ENCODE peak calls at places on chromosomes 13 and 19, in eight cellular contexts. O, Y, Z, B, H, W, L and D are unnamed samples.

GRCh38 chr13:46756977-46757376 is 40.0 kb downstream of the ESD start:
- DNase-seq in O (no peak), Y (no peak), Z (no peak), B (no peak), H (no peak), W (peak), L (peak), D (no peak)

GRCh38 chr13:99085139-99085845 is 107.4 kb upstream of the DOCK9 start:
- DNase-seq in O (no peak), Y (no peak), Z (no peak), B (peak), H (no peak), W (no peak), L (no peak), D (peak)

GRCh38 chr19:47991191-47991808 is 670 bp downstream of the BSPH1 start:
- DNase-seq in O (no peak), Y (no peak), Z (no peak), B (no peak), H (no peak), W (no peak), L (no peak), D (no peak)

GRCh38 chr19:3335431-3336350 is 30.7 kb upstream of the NFIC start:
- DNase-seq in O (no peak), Y (peak), Z (peak), B (peak), H (no peak), W (peak), L (peak), D (peak)

GRCh38 chr19:3669616-3670257 is 30.5 kb downstream of the PIP5K1C start:
- DNase-seq in O (no peak), Y (no peak), Z (peak), B (no peak), H (no peak), W (no peak), L (no peak), D (no peak)

GRCh38 chr19:13150919-13151604 is 851 bp downstream of the IER2 start:
- DNase-seq in O (no peak), Y (peak), Z (peak), B (peak), H (no peak), W (no peak), L (no peak), D (peak)

GRCh38 chr13:95100525-95101121 is 200.6 kb downstream of the ABCC4 start:
- DNase-seq in O (peak), Y (no peak), Z (no peak), B (no peak), H (no peak), W (no peak), L (peak), D (no peak)

GRCh38 chr19:41449079-41449864 is 6.3 kb downstream of the ERICH4 start:
- DNase-seq in O (no peak), Y (peak), Z (peak), B (peak), H (peak), W (peak), L (peak), D (peak)

GRCh38 chr19:13243971-13244370 is 93.8 kb downstream of the IER2 start:
- DNase-seq in O (no peak), Y (no peak), Z (no peak), B (no peak), H (no peak), W (no peak), L (no peak), D (no peak)

GRCh38 chr19:10289836-10290438 is at the start of gene ICAM5:
- DNase-seq in O (no peak), Y (no peak), Z (no peak), B (no peak), H (no peak), W (peak), L (no peak), D (no peak)

GRCh38 chr13:34164585-34164984 is 346.6 kb downstream of the RFC3 start:
- DNase-seq in O (no peak), Y (no peak), Z (no peak), B (no peak), H (no peak), W (no peak), L (peak), D (no peak)

GRCh38 chr19:5397804-5398692 is 57.2 kb upstream of the ZNRF4 start:
- DNase-seq in O (no peak), Y (no peak), Z (no peak), B (peak), H (no peak), W (no peak), L (no peak), D (no peak)

GRCh38 chr13:24178847-24179845 is 18.6 kb downstream of the SPATA13 start:
- DNase-seq in O (no peak), Y (no peak), Z (no peak), B (no peak), H (no peak), W (peak), L (peak), D (no peak)

GRCh38 chr13:113745059-113745458 is 14.0 kb upstream of the TMEM255B start:
- DNase-seq in O (no peak), Y (no peak), Z (no peak), B (no peak), H (no peak), W (no peak), L (no peak), D (no peak)

GRCh38 chr19:32580353-32580900 is 563 bp upstream of the PDCD5 start:
- DNase-seq in O (no peak), Y (no peak), Z (no peak), B (no peak), H (no peak), W (no peak), L (no peak), D (no peak)

DNA sequence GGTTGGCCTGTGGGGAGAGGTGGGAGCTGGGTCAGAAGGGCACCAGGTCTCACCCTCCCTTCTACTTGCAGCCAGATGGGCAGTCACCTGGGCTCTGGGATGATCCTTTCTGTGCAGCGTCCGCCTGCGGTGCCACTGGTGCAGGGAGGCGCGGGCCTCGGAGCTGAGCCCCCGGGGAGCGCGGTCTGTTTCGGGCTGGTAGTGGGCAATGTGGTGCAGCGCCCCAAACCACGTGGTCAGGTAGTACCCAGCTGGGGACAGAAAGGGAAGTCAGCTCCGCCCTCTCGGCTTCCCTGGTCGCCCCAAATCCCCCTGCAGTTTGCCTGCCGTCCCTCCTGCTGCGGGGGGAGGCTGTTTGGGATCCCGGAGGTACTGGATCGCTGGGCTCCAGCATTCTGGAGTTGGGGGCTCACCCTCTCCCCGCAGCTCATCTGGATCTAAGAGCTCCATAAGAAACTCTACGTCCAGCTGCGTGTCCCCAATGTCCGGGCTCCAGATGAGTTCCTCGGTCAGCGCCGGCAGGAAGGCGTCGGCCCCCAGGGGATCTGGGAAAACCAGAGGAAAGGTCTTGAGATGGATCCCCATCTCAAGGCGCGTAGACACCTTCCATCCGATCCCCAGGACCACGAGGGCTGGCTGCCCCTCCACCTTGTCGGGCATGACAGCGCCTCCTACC is 8.8 kb downstream of the RINL start:
- DNase-seq in O (no peak), Y (peak), Z (no peak), B (no peak), H (no peak), W (no peak), L (no peak), D (no peak)
- H3K4me3 ChIP-seq in O (no peak), Y (peak), Z (peak), B (no peak), H (peak), W (peak), L (peak), D (peak)

GRCh38 chr13:73730014-73730413 is 404.2 kb downstream of the KLF12 start:
- DNase-seq in O (no peak), Y (no peak), Z (no peak), B (no peak), H (no peak), W (no peak), L (no peak), D (no peak)
- TF ChIP-seq CTCF in O (no peak), Y (no peak), Z (no peak), B (no peak), H (no peak), W (no peak), L (no peak), D (no peak)

DNA sequence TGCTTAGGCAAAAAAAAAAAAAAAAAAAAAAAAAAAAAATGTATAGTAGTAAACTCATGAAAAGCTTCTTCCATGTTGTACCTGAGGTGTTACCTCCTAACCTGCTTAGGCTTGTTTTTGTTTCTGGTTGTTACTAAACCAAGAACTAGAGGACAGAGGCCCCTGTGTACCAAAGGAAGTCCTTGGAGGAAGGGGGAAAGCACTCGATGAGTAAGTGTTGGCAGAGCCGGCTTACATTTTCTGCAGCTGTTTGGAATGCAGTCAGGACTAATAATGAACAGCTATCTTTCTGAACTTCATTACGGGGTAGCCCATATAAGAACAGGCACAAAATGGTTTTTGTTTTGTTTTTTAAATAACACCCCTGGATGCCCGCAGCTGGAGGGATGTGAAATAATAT is 214.1 kb upstream of the MAB21L1 start:
- DNase-seq in O (no peak), Y (no peak), Z (no peak), B (no peak), H (no peak), W (no peak), L (peak), D (no peak)
- H3K4me3 ChIP-seq in O (no peak), Y (no peak), Z (no peak), B (no peak), H (no peak), W (no peak), L (no peak), D (no peak)

DNA sequence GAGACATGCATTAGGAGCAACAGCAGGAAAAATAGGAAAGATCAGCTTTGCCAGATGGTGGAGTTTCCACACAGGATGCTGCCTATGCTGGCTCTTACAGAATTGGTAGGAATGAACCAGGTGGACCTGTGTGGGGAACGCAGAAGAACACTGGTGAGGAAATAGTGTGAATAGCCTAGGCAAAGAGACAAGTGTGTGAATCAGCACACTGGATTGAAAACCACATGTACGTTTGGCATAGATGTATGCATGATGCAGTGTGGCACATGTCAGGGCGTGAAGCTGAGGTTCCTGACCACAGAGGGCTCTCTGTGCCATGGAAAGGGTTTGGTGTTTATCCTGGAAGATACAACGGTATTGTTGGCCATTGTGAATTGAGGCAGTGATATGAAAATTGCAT is 156.5 kb upstream of the SLC10A2 start:
- DNase-seq in O (no peak), Y (no peak), Z (no peak), B (no peak), H (no peak), W (no peak), L (no peak), D (no peak)
- TF ChIP-seq CTCF in O (no peak), Y (no peak), Z (no peak), B (no peak), H (no peak), W (no peak), L (no peak), D (no peak)

GRCh38 chr19:49474545-49474930 is 523 bp downstream of the FLT3LG start:
- DNase-seq in O (no peak), Y (no peak), Z (no peak), B (peak), H (no peak), W (no peak), L (no peak), D (no peak)
- H3K4me3 ChIP-seq in O (peak), Y (no peak), Z (peak), B (peak), H (peak), W (peak), L (peak), D (peak)

GRCh38 chr13:80840313-80840976 is 499.5 kb upstream of the SPRY2 start:
- DNase-seq in O (no peak), Y (no peak), Z (peak), B (no peak), H (no peak), W (peak), L (peak), D (no peak)
- TF ChIP-seq CTCF in O (no peak), Y (no peak), Z (no peak), B (no peak), H (no peak), W (no peak), L (no peak), D (no peak)

DNA sequence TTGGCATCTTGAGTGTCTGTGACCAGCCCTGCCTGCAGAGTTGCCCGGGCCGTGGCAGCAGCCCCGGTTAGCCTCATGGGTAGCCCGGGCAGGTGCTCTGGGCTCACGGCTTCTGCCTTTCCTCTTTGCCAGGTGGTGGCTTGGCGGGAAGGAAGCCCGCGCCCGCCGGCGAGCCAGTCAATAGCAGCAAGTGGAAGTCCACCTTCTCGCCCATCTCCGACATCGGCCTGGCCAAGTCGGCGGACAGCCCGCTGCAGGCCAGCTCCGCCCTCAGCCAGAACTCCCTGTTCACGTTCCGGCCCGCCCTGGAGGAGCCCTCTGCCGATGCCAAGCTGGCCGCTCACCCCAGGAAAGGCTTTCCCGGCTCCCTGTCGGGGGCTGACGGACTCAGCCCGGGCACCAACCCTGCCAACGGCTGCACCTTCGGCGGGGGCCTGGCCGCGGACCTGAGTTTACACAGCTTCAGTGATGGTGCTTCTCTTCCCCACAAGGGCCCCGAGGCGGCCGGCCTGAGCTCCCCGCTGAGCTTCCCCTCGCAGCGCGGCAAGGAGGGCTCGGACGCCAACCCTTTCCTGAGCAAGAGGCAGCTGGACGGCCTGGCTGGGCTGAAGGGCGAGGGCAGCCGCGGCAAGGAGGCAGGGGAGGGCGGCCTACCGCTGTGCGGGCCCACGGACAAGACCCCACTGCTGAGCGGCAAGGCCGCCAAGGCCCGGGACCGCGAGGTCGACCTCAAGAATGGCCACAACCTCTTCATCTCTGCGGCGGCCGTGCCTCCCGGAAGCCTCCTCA is 9.9 kb downstream of the PLEKHJ1 start:
- DNase-seq in O (no peak), Y (no peak), Z (no peak), B (no peak), H (no peak), W (no peak), L (no peak), D (no peak)
- H3K4me3 ChIP-seq in O (no peak), Y (no peak), Z (no peak), B (no peak), H (no peak), W (no peak), L (no peak), D (no peak)